ENCODE peak calls at places on chromosome 16, in ten cellular contexts. F is COR-L47, N is T-helper 1 cell, J is activated gamma-delta T cell treated with Interleukin-2 at 50 U/mL for 16 hours, Y is HTR-8/SVneo, V is EH, Z is SHP77, Q is GM03348, I is T-helper 9 cell, L is esophagus muscularis mucosa. H is an unnamed sample.

GRCh38 chr16:25707982-25708583 is 16.3 kb downstream of the HS3ST4 start:
- DNase-seq in V (no peak), F (no peak), Q (no peak), L (no peak), J (no peak), Z (no peak), Y (no peak), N (peak), I (no peak), H (peak)

GRCh38 chr16:84362410-84362809 is 5.9 kb upstream of the ATP2C2 start:
- DNase-seq in V (no peak), Q (no peak), L (no peak), F (no peak), Z (peak), N (no peak), I (no peak), Y (no peak), J (no peak), H (no peak)

GRCh38 chr16:30063893-30064745 is 1.4 kb upstream of the ALDOA start:
- DNase-seq in L (peak), V (peak), F (peak), N (peak), I (peak), Q (peak), J (peak), Y (no peak), Z (peak), H (peak)

GRCh38 chr16:58177347-58177710 is 20.6 kb downstream of the CSNK2A2 start:
- DNase-seq in Q (no peak), Y (no peak), F (no peak), V (no peak), N (no peak), I (no peak), Z (no peak), J (no peak), L (no peak), H (no peak)

GRCh38 chr16:48947371-48947713 is 334.3 kb downstream of the CBLN1 start:
- DNase-seq in I (no peak), Z (no peak), Q (no peak), Y (no peak), J (no peak), L (no peak), F (no peak), N (no peak), V (no peak), H (no peak)

GRCh38 chr16:1150511-1150982 is 2.4 kb upstream of the CACNA1H start:
- DNase-seq in Z (peak), J (no peak), V (peak), I (no peak), L (no peak), Q (peak), Y (no peak), F (no peak), N (peak), H (no peak)

GRCh38 chr16:77077523-77077922 is 113.5 kb upstream of the MON1B start:
- DNase-seq in V (no peak), I (no peak), F (no peak), L (no peak), Z (no peak), Q (no peak), Y (no peak), J (no peak), N (no peak), H (no peak)

GRCh38 chr16:19936431-19936830 is 51.8 kb upstream of the GPRC5B start:
- DNase-seq in F (no peak), J (no peak), L (no peak), I (no peak), N (no peak), Z (no peak), Q (no peak), V (no peak), Y (no peak), H (no peak)

GRCh38 chr16:49158029-49158642 is 123.5 kb downstream of the CBLN1 start:
- DNase-seq in L (no peak), N (peak), I (no peak), Z (no peak), V (peak), Y (no peak), J (no peak), F (no peak), Q (no peak), H (peak)

GRCh38 chr16:70467113-70467512 is 12.7 kb downstream of the FCSK start:
- DNase-seq in Y (no peak), V (no peak), Z (no peak), F (no peak), Q (no peak), N (no peak), I (no peak), L (no peak), J (no peak), H (no peak)

GRCh38 chr16:55567382-55567781 is 898 bp downstream of the CAPNS2 start:
- DNase-seq in Y (no peak), J (no peak), N (no peak), F (no peak), Z (no peak), I (no peak), L (no peak), Q (peak), V (peak), H (peak)

GRCh38 chr16:5108505-5109158 is 11.0 kb upstream of the EEF2KMT start:
- DNase-seq in N (no peak), V (no peak), I (no peak), F (no peak), Q (no peak), Z (no peak), L (no peak), Y (no peak), J (no peak), H (no peak)

GRCh38 chr16:11862489-11862888 is 11.1 kb upstream of the RSL1D1 start:
- DNase-seq in Q (no peak), Y (no peak), V (no peak), N (no peak), L (no peak), I (no peak), F (no peak), J (no peak), Z (no peak), H (no peak)

GRCh38 chr16:57786632-57787518 is 15.4 kb downstream of the KIFC3 start:
- DNase-seq in N (no peak), Z (no peak), F (no peak), Q (no peak), Y (no peak), L (no peak), V (no peak), I (no peak), J (no peak), H (peak)

GRCh38 chr16:64983983-64984382 is 137.9 kb downstream of the CDH11 start:
- DNase-seq in N (no peak), Z (peak), J (no peak), V (peak), Y (no peak), F (peak), L (no peak), I (no peak), Q (peak), H (peak)

GRCh38 chr16:30066882-30067583 is 1.5 kb downstream of the ALDOA start:
- DNase-seq in Z (no peak), N (no peak), F (no peak), L (no peak), V (no peak), Y (no peak), J (no peak), Q (no peak), I (no peak), H (no peak)

GRCh38 chr16:68644303-68644702 is 807 bp upstream of the CDH3 start:
- DNase-seq in V (no peak), F (no peak), Y (no peak), Z (no peak), J (no peak), L (no peak), N (no peak), Q (no peak), I (no peak), H (no peak)

GRCh38 chr16:51431517-51432241 is 280.6 kb upstream of the SALL1 start:
- DNase-seq in V (peak), I (no peak), Y (no peak), Q (peak), L (no peak), N (no peak), Z (no peak), J (no peak), F (peak), H (peak)

GRCh38 chr16:67613808-67614207 is 31.1 kb upstream of the CARMIL2 start:
- DNase-seq in V (no peak), F (no peak), L (no peak), Y (no peak), I (no peak), Z (no peak), Q (no peak), N (no peak), J (no peak), H (no peak)

GRCh38 chr16:89274561-89275283 is 57.2 kb downstream of the ZNF778 start:
- DNase-seq in J (no peak), V (no peak), Y (no peak), N (no peak), Q (no peak), I (no peak), F (no peak), Z (no peak), L (no peak), H (no peak)

GRCh38 chr16:27712251-27712711 is 162.3 kb downstream of the KATNIP start:
- DNase-seq in I (no peak), V (no peak), F (no peak), N (no peak), Z (no peak), Q (no peak), J (no peak), L (no peak), Y (no peak), H (no peak)

GRCh38 chr16:80341242-80341641 is 199.6 kb upstream of the DYNLRB2 start:
- DNase-seq in N (no peak), Q (no peak), I (no peak), F (no peak), Y (no peak), Z (no peak), L (no peak), J (no peak), V (no peak), H (no peak)

GRCh38 chr16:52309761-52310416 is 237.1 kb downstream of the TOX3 start:
- DNase-seq in L (no peak), F (no peak), V (no peak), Z (no peak), Q (no peak), J (no peak), Y (no peak), N (no peak), I (no peak), H (no peak)

GRCh38 chr16:69404275-69404805 is 18.5 kb upstream of the TERF2 start:
- DNase-seq in F (no peak), L (no peak), I (no peak), N (no peak), Q (peak), V (peak), Y (no peak), J (no peak), Z (no peak), H (no peak)

GRCh38 chr16:54175552-54176375 is 110.8 kb downstream of the IRX3 start:
- DNase-seq in L (no peak), V (peak), F (no peak), Z (no peak), N (no peak), J (no peak), Y (no peak), Q (no peak), I (no peak), H (no peak)

GRCh38 chr16:3754304-3754703 is 37.0 kb upstream of the TRAP1 start:
- DNase-seq in F (no peak), L (no peak), J (no peak), Y (no peak), I (no peak), Z (no peak), N (no peak), V (peak), Q (peak), H (peak)

GRCh38 chr16:67884-68789 is 4.3 kb downstream of the RHBDF1 start:
- DNase-seq in L (no peak), Z (no peak), I (no peak), F (no peak), Y (no peak), Q (no peak), V (peak), N (no peak), J (no peak), H (no peak)

GRCh38 chr16:88772871-88773811 is 11.9 kb downstream of the PIEZO1 start:
- DNase-seq in J (no peak), N (no peak), Y (no peak), Q (peak), F (no peak), L (no peak), V (peak), I (no peak), Z (no peak), H (peak)

GRCh38 chr16:6541262-6541661 is 791.4 kb upstream of the RBFOX1 start:
- DNase-seq in J (no peak), Q (no peak), N (no peak), I (no peak), Z (no peak), Y (no peak), L (peak), V (no peak), F (no peak), H (no peak)

GRCh38 chr16:85729452-85729851 is 21.4 kb downstream of the C16orf74 start:
- DNase-seq in F (no peak), I (no peak), V (peak), Y (no peak), Q (no peak), N (no peak), Z (no peak), J (no peak), L (no peak), H (no peak)

GRCh38 chr16:3101018-3101840 is 2.1 kb upstream of the ZSCAN10 start:
- DNase-seq in N (peak), L (no peak), J (peak), Y (peak), F (no peak), V (peak), Q (peak), I (no peak), Z (peak), H (no peak)

GRCh38 chr16:86517652-86518258 is 7.4 kb downstream of the FOXF1 start:
- DNase-seq in I (no peak), Z (peak), Y (peak), N (no peak), Q (peak), F (no peak), V (peak), J (no peak), L (peak), H (peak)

H was measured in AG08396.